ENCODE peak calls at places on chromosomes 2 and 18, in eight cellular contexts. One of them, this sample, is unnamed.

GRCh38 chr2:134410006-134410405 is 156.1 kb downstream of the MGAT5 start:
- DNase-seq in endothelial cell: no peak
- DNase-seq in stimulated activated CD8-positive, alpha-beta memory T cell treated with anti-CD3 and anti-CD28 coated beads, Interleukin-12 subunit alpha, Interleukin-12 subunit beta, amount 100 ng/mL, for 1 hour: no peak
- DNase-seq in heart left ventricle: no peak
- DNase-seq in Calu3: no peak
- DNase-seq in NCI-H1417: no peak
- DNase-seq in HTR-8/SVneo: no peak
- DNase-seq in osteoblast: no peak
- DNase-seq in this sample: no peak

GRCh38 chr2:132669854-132670103 is 226 bp downstream of the LYPD1 start:
- DNase-seq in endothelial cell: peak; percentile 28
- DNase-seq in stimulated activated CD8-positive, alpha-beta memory T cell treated with anti-CD3 and anti-CD28 coated beads, Interleukin-12 subunit alpha, Interleukin-12 subunit beta, amount 100 ng/mL, for 1 hour: no peak
- DNase-seq in heart left ventricle: no peak
- DNase-seq in Calu3: no peak
- DNase-seq in NCI-H1417: peak; percentile 55
- DNase-seq in HTR-8/SVneo: peak; percentile 19
- DNase-seq in osteoblast: peak; percentile 71
- DNase-seq in this sample: no peak

GRCh38 chr2:42926438-42927333 is 134.3 kb upstream of the HAAO start:
- DNase-seq in endothelial cell: no peak
- DNase-seq in stimulated activated CD8-positive, alpha-beta memory T cell treated with anti-CD3 and anti-CD28 coated beads, Interleukin-12 subunit alpha, Interleukin-12 subunit beta, amount 100 ng/mL, for 1 hour: no peak
- DNase-seq in heart left ventricle: no peak
- DNase-seq in Calu3: no peak
- DNase-seq in NCI-H1417: peak; percentile 82
- DNase-seq in HTR-8/SVneo: no peak
- DNase-seq in osteoblast: no peak
- DNase-seq in this sample: no peak

GRCh38 chr2:854460-854859 is 96.2 kb upstream of the SNTG2 start:
- DNase-seq in endothelial cell: peak; percentile 53
- DNase-seq in stimulated activated CD8-positive, alpha-beta memory T cell treated with anti-CD3 and anti-CD28 coated beads, Interleukin-12 subunit alpha, Interleukin-12 subunit beta, amount 100 ng/mL, for 1 hour: no peak
- DNase-seq in heart left ventricle: no peak
- DNase-seq in Calu3: peak; percentile 13
- DNase-seq in NCI-H1417: no peak
- DNase-seq in HTR-8/SVneo: no peak
- DNase-seq in osteoblast: no peak
- DNase-seq in this sample: no peak

GRCh38 chr2:68727698-68728375 is 6.8 kb upstream of the ARHGAP25 start:
- DNase-seq in endothelial cell: no peak
- DNase-seq in stimulated activated CD8-positive, alpha-beta memory T cell treated with anti-CD3 and anti-CD28 coated beads, Interleukin-12 subunit alpha, Interleukin-12 subunit beta, amount 100 ng/mL, for 1 hour: no peak
- DNase-seq in heart left ventricle: no peak
- DNase-seq in Calu3: no peak
- DNase-seq in NCI-H1417: no peak
- DNase-seq in HTR-8/SVneo: no peak
- DNase-seq in osteoblast: peak; percentile 84
- DNase-seq in this sample: no peak

GRCh38 chr18:79056827-79057367 is 12.3 kb upstream of the ATP9B start:
- DNase-seq in endothelial cell: no peak
- DNase-seq in stimulated activated CD8-positive, alpha-beta memory T cell treated with anti-CD3 and anti-CD28 coated beads, Interleukin-12 subunit alpha, Interleukin-12 subunit beta, amount 100 ng/mL, for 1 hour: no peak
- DNase-seq in heart left ventricle: no peak
- DNase-seq in Calu3: no peak
- DNase-seq in NCI-H1417: no peak
- DNase-seq in HTR-8/SVneo: no peak
- DNase-seq in osteoblast: no peak
- DNase-seq in this sample: no peak

GRCh38 chr18:36284671-36285295 is 12.7 kb upstream of the FHOD3 start:
- DNase-seq in endothelial cell: peak; percentile 49
- DNase-seq in stimulated activated CD8-positive, alpha-beta memory T cell treated with anti-CD3 and anti-CD28 coated beads, Interleukin-12 subunit alpha, Interleukin-12 subunit beta, amount 100 ng/mL, for 1 hour: peak; percentile 26
- DNase-seq in heart left ventricle: peak; percentile 38
- DNase-seq in Calu3: peak; percentile 45
- DNase-seq in NCI-H1417: peak; percentile 72
- DNase-seq in HTR-8/SVneo: peak; percentile 18
- DNase-seq in osteoblast: no peak
- DNase-seq in this sample: peak; percentile 80

GRCh38 chr2:202039278-202040100 is 5.8 kb downstream of the FZD7 start:
- DNase-seq in endothelial cell: peak; percentile 15
- DNase-seq in stimulated activated CD8-positive, alpha-beta memory T cell treated with anti-CD3 and anti-CD28 coated beads, Interleukin-12 subunit alpha, Interleukin-12 subunit beta, amount 100 ng/mL, for 1 hour: no peak
- DNase-seq in heart left ventricle: no peak
- DNase-seq in Calu3: no peak
- DNase-seq in NCI-H1417: peak; percentile 16
- DNase-seq in HTR-8/SVneo: no peak
- DNase-seq in osteoblast: no peak
- DNase-seq in this sample: no peak

GRCh38 chr2:120939595-120940318 is 204.1 kb downstream of the GLI2 start:
- DNase-seq in endothelial cell: no peak
- DNase-seq in stimulated activated CD8-positive, alpha-beta memory T cell treated with anti-CD3 and anti-CD28 coated beads, Interleukin-12 subunit alpha, Interleukin-12 subunit beta, amount 100 ng/mL, for 1 hour: no peak
- DNase-seq in heart left ventricle: no peak
- DNase-seq in Calu3: no peak
- DNase-seq in NCI-H1417: no peak
- DNase-seq in HTR-8/SVneo: no peak
- DNase-seq in osteoblast: peak; percentile 94
- DNase-seq in this sample: no peak

This sample was measured in Ammon's horn.